ENCODE peak calls at places on chromosome 18, in nine cellular contexts. V, K, O, W, C, J, Y, B and R are unnamed samples.

GRCh38 chr18:34909637-34910364 is 131.4 kb upstream of the MAPRE2 start:
- DNase-seq in V (no peak), K (no peak), O (no peak), W (no peak), C (no peak), J (no peak), Y (peak; percentile 85), B (no peak), R (no peak)

GRCh38 chr18:449374-449773 is 51.1 kb downstream of the COLEC12 start:
- DNase-seq in V (no peak), K (no peak), O (no peak), W (peak; percentile 64), C (no peak), J (no peak), Y (no peak), B (peak; percentile 60), R (no peak)

GRCh38 chr18:39318008-39318407 is 1752.4 kb upstream of the CELF4 start:
- DNase-seq in V (no peak), K (no peak), O (no peak), W (no peak), C (no peak), J (no peak), Y (no peak), B (no peak), R (no peak)

GRCh38 chr18:50275503-50276036 is 5.8 kb downstream of the MBD1 start:
- DNase-seq in V (no peak), K (no peak), O (no peak), W (no peak), C (no peak), J (no peak), Y (no peak), B (no peak), R (no peak)

GRCh38 chr18:10726198-10727068 is 200.6 kb downstream of the NAPG start:
- DNase-seq in V (no peak), K (no peak), O (peak; percentile 23), W (no peak), C (peak; percentile 1), J (peak; percentile 29), Y (no peak), B (no peak), R (no peak)

GRCh38 chr18:43714346-43715010 is 437.2 kb upstream of the SYT4 start:
- DNase-seq in V (no peak), K (no peak), O (no peak), W (no peak), C (no peak), J (no peak), Y (no peak), B (no peak), R (no peak)

GRCh38 chr18:75247041-75247551 is 36.5 kb downstream of the TSHZ1 start:
- DNase-seq in V (no peak), K (no peak), O (no peak), W (no peak), C (peak; percentile 28), J (no peak), Y (peak; percentile 34), B (no peak), R (no peak)

GRCh38 chr18:51997129-51997528 is 342.9 kb upstream of the DCC start:
- DNase-seq in V (no peak), K (no peak), O (no peak), W (no peak), C (no peak), J (no peak), Y (no peak), B (no peak), R (no peak)

GRCh38 chr18:26133652-26134051 is at the start of gene PSMA8:
- DNase-seq in V (peak; percentile 32), K (peak; percentile 17), O (peak; percentile 44), W (no peak), C (peak; percentile 5), J (peak; percentile 34), Y (no peak), B (no peak), R (no peak)

GRCh38 chr18:55497825-55498403 is 90.1 kb downstream of the TCF4 start:
- DNase-seq in V (no peak), K (no peak), O (no peak), W (no peak), C (no peak), J (no peak), Y (no peak), B (no peak), R (no peak)

GRCh38 chr18:66872277-66872676 is 268.4 kb upstream of the CDH19 start:
- DNase-seq in V (no peak), K (no peak), O (no peak), W (no peak), C (peak; percentile 4), J (no peak), Y (peak; percentile 6), B (no peak), R (peak; percentile 59)

GRCh38 chr18:13583567-13584245 is 142.7 kb downstream of the FAM210A start:
- DNase-seq in V (no peak), K (no peak), O (no peak), W (no peak), C (no peak), J (no peak), Y (no peak), B (no peak), R (no peak)

GRCh38 chr18:14089781-14090180 is 42.5 kb downstream of the ZNF519 start:
- DNase-seq in V (no peak), K (no peak), O (no peak), W (no peak), C (peak; percentile 5), J (no peak), Y (peak; percentile 2), B (no peak), R (no peak)

GRCh38 chr18:42038936-42039335 is 83.9 kb downstream of the PIK3C3 start:
- DNase-seq in V (no peak), K (no peak), O (no peak), W (no peak), C (peak; percentile 17), J (no peak), Y (peak; percentile 98), B (no peak), R (no peak)

GRCh38 chr18:40485318-40485717 is 1469.7 kb upstream of the PIK3C3 start:
- DNase-seq in V (no peak), K (no peak), O (no peak), W (no peak), C (peak; percentile 48), J (no peak), Y (peak; percentile 87), B (no peak), R (no peak)

GRCh38 chr18:77765468-77765867 is 515.8 kb downstream of the GALR1 start:
- DNase-seq in V (no peak), K (peak; percentile 12), O (no peak), W (no peak), C (no peak), J (no peak), Y (no peak), B (no peak), R (peak; percentile 64)

GRCh38 chr18:52764271-52764670 is 424.3 kb downstream of the DCC start:
- DNase-seq in V (no peak), K (no peak), O (no peak), W (no peak), C (no peak), J (no peak), Y (no peak), B (no peak), R (no peak)

GRCh38 chr18:79480171-79480981 is 84.6 kb downstream of the NFATC1 start:
- DNase-seq in V (no peak), K (no peak), O (no peak), W (peak; percentile 44), C (no peak), J (peak; percentile 12), Y (no peak), B (no peak), R (no peak)

GRCh38 chr18:11885278-11885991 is 22.7 kb downstream of the MPPE1 start:
- DNase-seq in V (no peak), K (peak; percentile 75), O (no peak), W (peak; percentile 61), C (no peak), J (peak; percentile 66), Y (no peak), B (no peak), R (no peak)

GRCh38 chr18:32891797-32892196 is 119.0 kb upstream of the KLHL14 start:
- DNase-seq in V (no peak), K (no peak), O (no peak), W (no peak), C (no peak), J (no peak), Y (no peak), B (no peak), R (no peak)

GRCh38 chr18:36672437-36673344 is 156.1 kb downstream of the TPGS2 start:
- DNase-seq in V (no peak), K (peak; percentile 28), O (no peak), W (peak; percentile 61), C (peak; percentile 99), J (peak; percentile 46), Y (peak; percentile 49), B (no peak), R (no peak)
- H3K4me3 ChIP-seq in V (no peak overlapping the region), K (no peak overlapping the region), O (no peak overlapping the region), W (peak overlapping the region; percentile 20), C (peak overlapping the region; percentile 46), J (no peak overlapping the region), Y (no peak overlapping the region), B (peak overlapping the region; percentile 8), R (no peak overlapping the region)

DNA sequence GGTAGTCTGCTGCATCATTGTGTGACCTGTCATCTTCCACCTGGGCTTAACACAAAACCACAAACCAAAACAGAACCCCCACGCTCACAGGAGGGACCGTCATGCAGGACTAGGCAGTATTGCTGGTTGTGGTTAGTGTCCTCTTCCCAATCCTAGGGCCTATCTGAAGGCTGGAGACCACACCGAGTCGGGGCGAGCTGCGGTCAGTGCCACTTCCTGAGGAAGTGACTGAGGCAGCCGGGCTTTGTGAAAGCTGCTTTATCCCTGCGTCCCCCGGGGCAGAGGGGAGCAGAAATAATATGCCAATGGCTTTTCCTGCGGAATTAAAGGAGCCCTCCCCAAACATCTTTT is 22.9 kb downstream of the ZNF532 start:
- DNase-seq in V (no peak), K (peak; percentile 67), O (peak; percentile 72), W (peak; percentile 81), C (peak; percentile 91), J (peak; percentile 43), Y (peak; percentile 86), B (no peak), R (peak; percentile 93)
- H3K4me1 ChIP-seq in V (peaks cover 10% of the 10 kb centered on the region), K (peaks cover 29% of the 10 kb centered on the region), O (peaks cover 16% of the 10 kb centered on the region), W (peaks cover 31% of the 10 kb centered on the region), C (peaks cover 21% of the 10 kb centered on the region), J (peaks cover 4% of the 10 kb centered on the region), Y (peaks cover 27% of the 10 kb centered on the region), B (no peaks in the 10 kb centered on the region), R (peaks cover 11% of the 10 kb centered on the region)

GRCh38 chr18:48935433-48935774 is 15.4 kb downstream of the SMAD7 start:
- DNase-seq in V (no peak), K (no peak), O (no peak), W (no peak), C (no peak), J (peak; percentile 40), Y (no peak), B (no peak), R (no peak)
- H3K36me3 ChIP-seq in V (no peaks in the 10 kb centered on the region), K (no peaks in the 10 kb centered on the region), O (no peaks in the 10 kb centered on the region), W (peaks cover 22% of the 10 kb centered on the region), C (no peaks in the 10 kb centered on the region), J (no peaks in the 10 kb centered on the region), Y (peaks cover 12% of the 10 kb centered on the region), B (no peaks in the 10 kb centered on the region), R (no peaks in the 10 kb centered on the region)

DNA sequence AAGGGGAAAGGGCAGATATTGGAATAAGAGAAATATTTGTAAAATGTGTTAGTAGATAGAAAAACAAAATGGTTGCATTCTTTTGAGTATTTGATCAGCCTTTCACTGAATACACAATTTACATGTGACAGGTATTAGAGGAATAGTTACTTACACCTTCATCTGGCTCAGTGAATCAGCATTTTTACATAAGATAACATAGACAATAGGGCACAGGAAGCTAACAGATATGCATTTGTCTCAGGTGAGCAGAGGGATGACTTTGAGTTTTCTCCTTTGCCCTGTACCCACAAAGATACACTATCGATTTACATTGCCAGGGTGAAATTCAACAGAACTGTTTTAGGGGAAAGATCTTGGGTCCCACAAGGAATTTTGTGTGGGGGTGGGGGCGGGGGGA is 373.1 kb upstream of the NETO1 start:
- DNase-seq in V (no peak), K (no peak), O (no peak), W (no peak), C (no peak), J (no peak), Y (no peak), B (no peak), R (no peak)
- H3K4me3 ChIP-seq in V (no peak overlapping the region), K (no peak overlapping the region), O (no peak overlapping the region), W (no peak overlapping the region), C (no peak overlapping the region), J (no peak overlapping the region), Y (no peak overlapping the region), B (no peak overlapping the region), R (no peak overlapping the region)